ENCODE peak calls at places on chromosomes 5 and 9, in nine cellular contexts. D is activated T-cell treated with anti-CD3 and anti-CD28 coated beads, Interleukin-2, amount 50 U/mL, for 4 hours; M is thoracic aorta; B is upper lobe of right lung; F is left cardiac atrium; G is central memory CD8-positive, alpha-beta T cell; X is HepG2; N is right lobe of liver; H is activated naive CD8-positive, alpha-beta T cell treated with anti-CD3 and anti-CD28 coated beads, Interleukin-2, amount 10 ng/mL, durations not matched to agents 7 days and 5 days. S is an unnamed sample.

GRCh38 chr5:42514759-42515158 is 91.5 kb downstream of the GHR start:
- ATAC-seq in G (no peak), F (no peak), B (no peak), M (no peak), N (peak), H (no peak), X (peak), D (no peak), S (no peak)

GRCh38 chr9:138072161-138072842 is 194.7 kb downstream of the CACNA1B start:
- ATAC-seq in X (no peak), M (no peak), G (no peak), F (no peak), D (no peak), N (no peak), H (no peak), B (no peak), S (no peak)

GRCh38 chr5:147417133-147417813 is 92.6 kb downstream of the DPYSL3 start:
- ATAC-seq in B (peak), N (no peak), F (peak), X (no peak), G (no peak), M (peak), H (no peak), D (no peak), S (no peak)

GRCh38 chr9:73229543-73229942 is 77.9 kb downstream of the ANXA1 start:
- ATAC-seq in X (no peak), M (no peak), B (no peak), H (no peak), N (no peak), G (no peak), F (no peak), D (no peak), S (no peak)

GRCh38 chr9:101585740-101586139 is 9.0 kb downstream of the PPP3R2 start:
- ATAC-seq in D (no peak), M (no peak), H (no peak), F (peak), B (peak), G (no peak), X (no peak), N (peak), S (no peak)

GRCh38 chr5:78273436-78273835 is 21.1 kb downstream of the AP3B1 start:
- ATAC-seq in M (no peak), B (no peak), F (no peak), N (no peak), X (no peak), D (no peak), H (no peak), G (no peak), S (no peak)

GRCh38 chr5:14830210-14831005 is 41.2 kb downstream of the ANKH start:
- ATAC-seq in F (peak), G (no peak), H (no peak), X (no peak), B (no peak), M (no peak), N (peak), D (no peak), S (no peak)

GRCh38 chr5:173490681-173491080 is 125.8 kb downstream of the BOD1 start:
- ATAC-seq in B (no peak), D (no peak), N (no peak), G (no peak), M (no peak), X (no peak), F (no peak), H (no peak), S (no peak)

GRCh38 chr5:89421035-89421434 is 538.1 kb upstream of the MEF2C start:
- ATAC-seq in H (no peak), G (no peak), B (peak), N (no peak), X (no peak), F (peak), M (no peak), D (no peak), S (peak)

GRCh38 chr5:63125862-63126261 is 547.2 kb downstream of the LRRC70 start:
- ATAC-seq in H (no peak), X (peak), D (no peak), F (peak), G (no peak), N (peak), B (peak), M (no peak), S (peak)

GRCh38 chr5:9468070-9468388 is 77.8 kb downstream of the SEMA5A start:
- ATAC-seq in H (no peak), B (no peak), G (no peak), X (no peak), M (peak), F (peak), D (no peak), N (no peak), S (no peak)

GRCh38 chr5:108381955-108382783 is at the start of gene FBXL17:
- ATAC-seq in D (peak), H (peak), B (peak), X (peak), G (peak), M (peak), N (peak), F (peak), S (peak)

GRCh38 chr5:123907349-123907748 is 395.4 kb downstream of the CSNK1G3 start:
- ATAC-seq in M (no peak), H (no peak), N (no peak), D (no peak), G (no peak), B (no peak), F (no peak), X (no peak), S (no peak)

GRCh38 chr9:110197330-110198187 is 10.4 kb downstream of the C9orf152 start:
- ATAC-seq in M (no peak), N (peak), X (peak), F (peak), B (no peak), G (no peak), H (no peak), D (no peak), S (no peak)

GRCh38 chr5:157387683-157388093 is 72.3 kb upstream of the NIPAL4 start:
- ATAC-seq in N (peak), D (no peak), M (peak), B (no peak), G (no peak), X (no peak), F (peak), H (no peak), S (no peak)

GRCh38 chr9:107288701-107289100 is 5.6 kb downstream of the RAD23B start:
- ATAC-seq in D (no peak), N (no peak), X (no peak), H (no peak), B (no peak), G (no peak), F (no peak), M (no peak), S (peak)

GRCh38 chr5:60352992-60353391 is 347.0 kb downstream of the DEPDC1B start:
- ATAC-seq in F (no peak), M (no peak), N (no peak), D (no peak), H (no peak), X (no peak), B (no peak), G (no peak), S (no peak)

GRCh38 chr9:120410925-120411501 is 169.0 kb downstream of the CDK5RAP2 start:
- ATAC-seq in B (no peak), M (no peak), G (no peak), H (no peak), X (no peak), F (peak), N (no peak), D (no peak), S (no peak)

GRCh38 chr5:151384106-151384505 is 36.7 kb upstream of the SLC36A2 start:
- ATAC-seq in X (no peak), D (no peak), M (no peak), G (no peak), B (peak), H (no peak), N (no peak), F (peak), S (no peak)

GRCh38 chr9:114754574-114754973 is 51.3 kb downstream of the TNFSF15 start:
- ATAC-seq in B (peak), M (no peak), N (no peak), F (no peak), D (no peak), G (peak), X (no peak), H (peak), S (peak)

GRCh38 chr9:96567203-96567700 is 52.4 kb downstream of the CDC14B start:
- ATAC-seq in B (peak), M (no peak), H (peak), X (peak), N (peak), D (peak), F (no peak), G (peak), S (peak)